ENCODE peak calls at places on chromosomes 5 and 9, in five cellular contexts. M is H9, P is neuronal stem cell, A is H1, I is trophoblast cell. C is an unnamed sample.

GRCh38 chr5:119879446-119879845 is 250.1 kb downstream of the FAM170A start:
- DNase-seq in P (no peak), A (no peak), M (no peak), I (no peak), C (no peak)

GRCh38 chr9:123584202-123585176 is 228.5 kb downstream of the CRB2 start:
- DNase-seq in P (no peak), A (no peak), I (no peak), M (no peak), C (no peak)

GRCh38 chr9:91421022-91421765 is 2.4 kb downstream of the NFIL3 start:
- DNase-seq in I (peak), P (peak), A (peak), M (peak), C (peak)

GRCh38 chr5:81717815-81718214 is 33.1 kb downstream of the SSBP2 start:
- DNase-seq in P (no peak), A (no peak), I (no peak), M (no peak), C (peak)

GRCh38 chr9:37942616-37943328 is 38.8 kb upstream of the SLC25A51 start:
- DNase-seq in P (no peak), A (no peak), M (no peak), I (no peak), C (no peak)

GRCh38 chr5:163889369-163889768 is 383.9 kb downstream of the MAT2B start:
- DNase-seq in I (no peak), P (no peak), M (no peak), A (no peak), C (peak)

GRCh38 chr5:16975950-16976624 is 40.0 kb upstream of the MYO10 start:
- DNase-seq in M (no peak), I (no peak), P (no peak), A (no peak), C (no peak)

GRCh38 chr9:37977851-37978250 is 73.9 kb upstream of the SLC25A51 start:
- DNase-seq in I (no peak), P (no peak), A (no peak), M (no peak), C (peak)

GRCh38 chr9:126459546-126459945 is 132.9 kb downstream of the MVB12B start:
- DNase-seq in M (peak), A (no peak), P (no peak), I (no peak), C (no peak)

GRCh38 chr5:55856511-55857246 is 5.5 kb downstream of the IL31RA start:
- DNase-seq in I (no peak), P (no peak), A (no peak), M (no peak), C (no peak)

GRCh38 chr5:94761786-94762185 is 143.3 kb downstream of the SLF1 start:
- DNase-seq in A (no peak), P (no peak), M (no peak), I (no peak), C (no peak)

GRCh38 chr5:171845857-171846785 is 60.5 kb downstream of the SMIM23 start:
- DNase-seq in I (peak), P (no peak), M (peak), A (no peak), C (peak)

GRCh38 chr5:1929108-1929991 is 46.6 kb upstream of the IRX4 start:
- DNase-seq in I (no peak), A (no peak), P (no peak), M (peak), C (no peak)

GRCh38 chr5:127878174-127878750 is 175.1 kb downstream of the CCDC192 start:
- DNase-seq in I (peak), A (peak), M (peak), P (peak), C (peak)

GRCh38 chr9:93223241-93224180 is 39.6 kb downstream of the WNK2 start:
- DNase-seq in P (no peak), I (no peak), M (no peak), A (no peak), C (no peak)

GRCh38 chr5:20145240-20145639 is 157.2 kb upstream of the CDH18 start:
- DNase-seq in A (no peak), P (no peak), M (no peak), I (peak), C (no peak)

GRCh38 chr5:111703662-111704061 is 53.3 kb downstream of the NREP start:
- DNase-seq in P (no peak), I (no peak), A (no peak), M (no peak), C (no peak)

GRCh38 chr5:31845351-31845750 is 206.4 kb downstream of the PDZD2 start:
- DNase-seq in A (no peak), P (no peak), M (no peak), I (peak), C (peak)

GRCh38 chr5:1098986-1099597 is 12.8 kb downstream of the SLC12A7 start:
- DNase-seq in A (no peak), M (no peak), I (no peak), P (no peak), C (no peak)

GRCh38 chr9:74415995-74416394 is 81.1 kb upstream of the RORB start:
- DNase-seq in P (no peak), I (no peak), A (no peak), M (no peak), C (no peak)

GRCh38 chr5:5371943-5372342 is 50.5 kb upstream of the ICE1 start:
- DNase-seq in P (no peak), A (no peak), M (no peak), I (no peak), C (no peak)

GRCh38 chr5:102772273-102772672 is 17.2 kb downstream of the PAM start:
- DNase-seq in A (no peak), I (no peak), M (no peak), P (no peak), C (no peak)

DNA sequence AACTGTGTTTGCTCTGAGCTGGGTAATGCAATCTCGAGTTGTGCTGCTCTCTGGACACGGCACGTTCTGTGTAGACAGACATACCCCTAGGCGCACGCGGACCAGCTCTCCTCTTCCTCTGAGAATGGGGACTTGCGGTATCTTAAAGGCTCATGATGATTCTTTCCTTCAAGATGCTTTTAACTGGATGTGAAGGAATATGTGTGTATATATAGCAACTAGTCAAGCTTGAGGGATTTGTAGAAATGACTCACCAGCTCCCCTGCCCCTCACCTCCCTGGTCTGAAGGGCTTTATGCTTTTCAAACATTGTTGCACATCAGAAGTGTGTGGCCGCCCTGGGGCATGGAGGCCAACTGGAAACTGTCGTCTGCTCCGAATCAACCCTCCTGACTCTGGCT is 105.1 kb upstream of the FCN2 start:
- DNase-seq in I (peak), P (no peak), A (no peak), M (no peak), C (peak)
- H2BK120ac ChIP-seq in I (no peak), P (no peak), A (no peak), M (no peak), C (no peak)

GRCh38 chr5:14209222-14209822 is 66.2 kb downstream of the TRIO start:
- DNase-seq in I (no peak), A (no peak), M (no peak), P (no peak), C (no peak)

GRCh38 chr5:14211818-14212799 is 69.0 kb downstream of the TRIO start:
- DNase-seq in M (no peak), A (no peak), I (no peak), P (no peak), C (no peak)

GRCh38 chr5:14212838-14213237 is 69.7 kb downstream of the TRIO start:
- DNase-seq in A (no peak), I (no peak), P (no peak), M (no peak), C (no peak)

GRCh38 chr5:14209836-14210235 is 66.7 kb downstream of the TRIO start:
- DNase-seq in M (no peak), A (no peak), P (no peak), I (no peak), C (no peak)

DNA sequence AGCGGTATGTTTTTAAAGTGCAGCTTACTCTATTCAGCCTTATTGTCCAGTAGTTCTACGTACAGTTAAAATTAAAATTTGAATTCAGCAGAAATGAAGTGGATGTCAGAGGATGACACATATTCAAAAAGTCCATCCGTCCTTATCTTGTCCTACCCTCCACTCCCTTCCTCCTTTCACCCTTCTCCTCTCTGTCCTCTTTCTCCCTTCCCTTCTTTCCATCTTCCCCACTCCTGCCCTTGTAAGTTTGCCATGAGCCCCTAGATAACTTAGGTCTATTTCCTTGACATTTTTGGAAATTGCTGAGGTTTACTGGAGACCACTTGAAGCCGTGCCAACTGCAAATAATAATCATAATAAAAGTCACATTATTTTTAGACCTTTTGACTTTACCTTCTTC is 67.6 kb downstream of the TRIO start:
- DNase-seq in I (no peak), P (no peak), M (no peak), A (no peak), C (no peak)
- H2BK12ac ChIP-seq in I (no peak), P (no peak), M (no peak), A (no peak), C (no peak)

DNA sequence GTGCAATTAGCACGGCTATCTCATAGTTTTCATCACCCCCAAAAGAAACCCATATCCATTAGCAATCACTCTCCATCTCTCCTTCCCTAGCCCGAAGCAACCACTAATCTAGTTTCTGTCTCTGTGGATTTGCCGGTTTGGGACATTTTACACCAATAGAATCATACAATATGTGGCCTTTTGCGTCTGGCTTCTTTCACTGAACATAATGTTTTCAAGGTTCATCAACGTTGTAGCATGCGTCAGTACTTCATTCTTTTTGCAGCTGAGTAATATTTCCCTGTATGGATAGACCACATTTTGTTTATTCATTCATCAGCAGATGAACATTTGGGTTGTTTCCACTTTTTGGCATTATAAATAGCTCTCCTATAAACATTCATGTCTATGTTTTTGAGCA is 75.4 kb upstream of the TBC1D2 start:
- DNase-seq in P (no peak), I (no peak), A (no peak), M (no peak), C (peak)
- H2BK120ac ChIP-seq in P (no peak), I (no peak), A (no peak), M (no peak), C (no peak)

GRCh38 chr5:88937406-88937805 is 54.4 kb upstream of the MEF2C start:
- DNase-seq in M (no peak), P (no peak), I (no peak), A (no peak), C (no peak)
- H2BK12ac ChIP-seq in M (no peak), P (no peak), I (no peak), A (no peak), C (no peak)

DNA sequence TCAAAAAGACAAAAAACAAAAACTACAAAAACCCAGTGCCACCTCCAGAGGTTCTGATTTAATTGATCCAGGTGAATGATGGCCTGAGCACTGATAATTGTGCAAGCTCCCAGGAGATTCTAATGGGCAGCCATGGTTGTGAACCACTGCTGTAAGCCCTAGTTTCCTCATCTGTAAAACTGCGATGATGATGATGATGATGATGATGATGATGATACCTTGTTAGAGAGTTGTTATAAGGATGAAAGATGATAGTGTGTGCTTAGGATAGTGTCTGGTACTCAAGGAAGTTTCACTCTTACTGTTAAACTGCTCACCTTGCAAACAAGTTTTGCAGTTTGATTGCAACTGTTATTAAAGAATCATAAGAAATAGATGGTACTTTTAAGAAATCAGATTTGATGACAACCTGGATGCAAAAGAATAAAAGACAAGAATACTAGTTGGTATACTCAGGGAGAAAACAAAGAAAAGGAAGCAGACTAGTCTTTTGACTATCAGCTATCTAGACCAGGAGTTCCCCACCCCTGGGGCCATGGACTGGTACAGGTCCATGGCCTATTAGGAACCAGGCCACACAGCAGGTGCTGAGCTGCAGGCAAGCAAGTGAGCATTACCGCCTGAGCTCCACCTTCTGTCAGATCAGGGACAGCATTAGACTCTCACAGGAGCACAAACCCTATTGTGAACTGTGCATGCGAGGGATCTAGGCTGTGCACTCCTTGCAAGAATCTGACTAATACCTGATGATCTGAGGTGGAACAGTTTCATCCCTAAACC is 98.0 kb downstream of the OR2K2 start:
- DNase-seq in M (no peak), I (no peak), P (no peak), A (no peak), C (no peak)
- H2BK120ac ChIP-seq in M (no peak), I (no peak), P (no peak), A (no peak), C (no peak)

DNA sequence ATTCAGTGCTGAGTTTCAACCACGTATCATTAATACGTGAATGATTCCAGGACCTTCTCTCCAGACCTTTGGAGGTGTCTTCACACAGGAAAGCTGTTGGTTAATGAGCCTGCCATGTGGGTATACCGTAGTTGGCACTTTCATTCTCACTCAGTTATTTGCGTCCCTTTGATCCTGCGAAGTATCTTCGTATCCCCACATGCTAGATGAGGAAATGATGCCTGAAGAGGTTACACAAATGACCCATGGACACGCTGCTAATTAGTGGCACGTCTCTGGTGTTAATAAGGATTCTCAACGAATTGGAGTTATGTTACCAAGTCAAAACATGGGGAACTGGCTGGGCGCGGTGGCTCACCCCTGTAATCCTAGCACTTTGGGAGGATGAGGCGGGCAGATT is 65.7 kb upstream of the GNE start:
- DNase-seq in I (no peak), A (no peak), P (no peak), M (no peak), C (no peak)
- H2BK12ac ChIP-seq in I (no peak), A (no peak), P (no peak), M (no peak), C (no peak)

DNA sequence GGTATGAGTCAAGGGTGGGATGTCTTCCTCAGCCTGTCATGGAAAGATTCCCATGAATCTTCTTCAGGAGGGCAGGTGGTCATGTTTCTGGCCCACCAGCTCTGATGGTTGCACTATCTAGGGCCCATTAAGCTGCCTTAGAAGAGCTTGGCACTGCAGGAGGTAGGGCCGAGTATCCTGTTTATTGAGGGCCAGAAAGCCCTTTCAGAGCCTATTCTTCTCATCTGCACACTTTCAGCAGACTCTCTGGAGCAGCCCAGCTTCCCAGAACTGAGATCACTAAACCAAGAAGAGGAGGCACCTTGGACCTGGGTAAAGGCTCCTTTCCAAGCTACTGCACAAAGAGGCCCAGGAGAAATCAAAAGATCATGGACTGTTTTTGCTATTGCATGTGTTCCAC is 146.5 kb downstream of the MTX3 start:
- DNase-seq in M (no peak), A (peak), P (no peak), I (no peak), C (no peak)
- H2BK120ac ChIP-seq in M (no peak), A (no peak), P (no peak), I (no peak), C (no peak)

GRCh38 chr5:43581398-43581797 is 21.6 kb upstream of the NNT start:
- DNase-seq in A (no peak), I (no peak), P (no peak), M (no peak), C (no peak)

GRCh38 chr5:43582082-43583005 is 20.6 kb upstream of the NNT start:
- DNase-seq in A (no peak), P (no peak), M (no peak), I (no peak), C (no peak)
- H2BK12ac ChIP-seq in A (no peak), P (no peak), M (no peak), I (no peak), C (no peak)

DNA sequence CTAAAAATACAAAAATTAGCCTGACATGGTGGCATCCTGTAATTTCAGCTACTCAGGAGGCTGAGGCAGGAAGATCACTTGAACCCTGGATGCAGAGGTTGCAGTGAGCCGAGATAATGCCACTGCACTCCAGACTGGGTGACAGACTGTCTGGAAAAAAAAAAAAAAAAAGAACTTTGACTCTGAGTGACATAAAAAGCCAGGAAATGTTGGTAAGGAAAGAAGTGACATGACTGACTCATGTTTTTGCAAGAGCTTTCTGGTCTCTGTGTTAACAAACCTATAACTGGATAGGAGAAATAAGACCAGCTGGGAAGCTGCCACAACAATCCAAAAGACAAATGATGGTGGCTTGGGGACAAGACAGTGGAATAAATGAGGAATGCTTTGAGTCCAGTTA is 272.1 kb downstream of the HINT1 start:
- DNase-seq in P (no peak), A (no peak), M (no peak), I (no peak), C (no peak)
- H2BK120ac ChIP-seq in P (no peak), A (no peak), M (no peak), I (no peak), C (no peak)

GRCh38 chr5:179431221-179431620 is 86.0 kb upstream of the ADAMTS2 start:
- DNase-seq in M (no peak), I (no peak), A (no peak), P (no peak), C (no peak)
- H2BK12ac ChIP-seq in M (no peak), I (no peak), A (no peak), P (no peak), C (no peak)

C was measured in mesenchymal stem cell.